ENCODE peak calls at places on chromosomes 2 and 18, in ten cellular contexts. N is adrenal gland, Q is tibial nerve, T is IMR-90, Z is body of pancreas, E is stomach, R is upper lobe of left lung, H is heart left ventricle, X is breast epithelium, I is thyroid gland. S is an unnamed sample. For H3K4me1, the result is how much of the 10 kb centered on the place peaks cover.

GRCh38 chr2:150630587-150631235 is 143.2 kb upstream of the RND3 start:
- DNase-seq in N (no peak), H (no peak), I (no peak), Z (no peak), E (no peak), X (no peak), T (peak), Q (no peak), R (no peak), S (no peak)

GRCh38 chr2:188853307-188853706 is 120.9 kb upstream of the COL3A1 start:
- DNase-seq in T (peak), I (no peak), H (no peak), N (no peak), E (no peak), Q (no peak), R (no peak), Z (no peak), X (no peak), S (no peak)

GRCh38 chr2:171625013-171625412 is 62.3 kb upstream of the DYNC1I2 start:
- DNase-seq in X (no peak), H (no peak), Z (no peak), N (no peak), I (no peak), Q (no peak), R (no peak), T (no peak), E (no peak), S (no peak)

GRCh38 chr2:219209818-219210571 is 3.4 kb downstream of the ZFAND2B start:
- DNase-seq in N (peak), X (no peak), R (no peak), I (no peak), Q (no peak), H (no peak), Z (no peak), T (no peak), E (no peak), S (no peak)

GRCh38 chr2:36704475-36705150 is 8.1 kb downstream of the VIT start:
- DNase-seq in Z (no peak), T (no peak), Q (peak), E (no peak), N (no peak), R (no peak), X (no peak), I (no peak), H (no peak), S (no peak)

GRCh38 chr18:29034113-29034856 is 857.4 kb upstream of the CDH2 start:
- DNase-seq in I (no peak), Q (no peak), X (no peak), H (no peak), N (no peak), T (no peak), E (no peak), Z (no peak), R (no peak), S (no peak)

GRCh38 chr18:48955528-48956261 is 4.9 kb upstream of the SMAD7 start:
- DNase-seq in I (peak), E (peak), R (no peak), H (peak), T (peak), X (no peak), Q (peak), N (no peak), Z (peak), S (no peak)

GRCh38 chr2:178331474-178332431 is 119.2 kb downstream of the PRKRA start:
- DNase-seq in X (no peak), N (no peak), Z (no peak), H (no peak), I (no peak), T (no peak), R (no peak), Q (no peak), E (no peak), S (no peak)

GRCh38 chr2:14944562-14945346 is 312.2 kb downstream of the LRATD1 start:
- DNase-seq in R (no peak), T (peak), I (no peak), N (no peak), E (no peak), Q (no peak), H (no peak), Z (peak), X (no peak), S (no peak)

GRCh38 chr2:102520801-102521200 is 47.8 kb downstream of the SLC9A4 start:
- DNase-seq in H (no peak), R (no peak), Q (no peak), Z (no peak), E (no peak), T (no peak), I (no peak), N (no peak), X (no peak), S (no peak)

GRCh38 chr2:196849895-196850294 is 40.7 kb upstream of the C2orf66 start:
- DNase-seq in H (no peak), I (no peak), E (no peak), R (no peak), Z (peak), X (no peak), Q (no peak), T (peak), N (no peak), S (no peak)

GRCh38 chr18:30999887-31000628 is 42.5 kb downstream of the DSC3 start:
- DNase-seq in X (no peak), Q (no peak), H (no peak), E (no peak), Z (no peak), T (no peak), R (no peak), N (no peak), I (no peak), S (no peak)

GRCh38 chr2:196335238-196335637 is 163.9 kb upstream of the STK17B start:
- DNase-seq in N (no peak), Z (no peak), Q (no peak), H (no peak), X (no peak), T (peak), I (no peak), E (no peak), R (no peak), S (no peak)

GRCh38 chr2:190904644-190905043 is 24.0 kb downstream of the GLS start:
- DNase-seq in N (no peak), X (no peak), T (peak), R (no peak), Z (no peak), E (no peak), Q (no peak), I (no peak), H (no peak), S (no peak)

GRCh38 chr2:28475088-28475580 is 20.7 kb upstream of the PLB1 start:
- DNase-seq in N (no peak), Q (no peak), Z (no peak), I (no peak), T (no peak), R (no peak), E (no peak), X (no peak), H (no peak), S (no peak)

GRCh38 chr2:4715065-4715464 is 977.1 kb upstream of the SOX11 start:
- DNase-seq in E (no peak), H (no peak), Q (no peak), X (no peak), R (no peak), I (no peak), T (no peak), N (no peak), Z (no peak), S (no peak)

GRCh38 chr18:56431551-56431950 is 206.8 kb downstream of the TXNL1 start:
- DNase-seq in R (no peak), E (no peak), T (peak), X (no peak), Z (peak), I (peak), Q (no peak), N (no peak), H (no peak), S (no peak)

GRCh38 chr2:163556511-163556910 is 179.3 kb downstream of the FIGN start:
- DNase-seq in R (no peak), E (no peak), Z (no peak), Q (no peak), H (no peak), X (no peak), I (no peak), N (no peak), T (no peak), S (no peak)

GRCh38 chr2:10901565-10901964 is 10.2 kb upstream of the KCNF1 start:
- DNase-seq in H (no peak), Q (no peak), T (no peak), R (no peak), N (no peak), I (no peak), E (no peak), X (no peak), Z (no peak), S (no peak)

GRCh38 chr2:36356199-36356989 is 816 bp downstream of the CRIM1 start:
- DNase-seq in T (peak), R (peak), I (peak), Z (peak), X (peak), N (peak), E (peak), Q (no peak), H (peak), S (peak)

GRCh38 chr2:60380411-60380810 is 173.0 kb downstream of the BCL11A start:
- DNase-seq in N (no peak), Z (no peak), T (no peak), H (no peak), E (no peak), X (no peak), R (no peak), Q (no peak), I (no peak), S (no peak)

GRCh38 chr2:202721621-202722020 is 86.9 kb downstream of the FAM117B start:
- DNase-seq in E (no peak), I (peak), X (no peak), R (no peak), N (peak), T (peak), Z (no peak), H (no peak), Q (no peak), S (no peak)

GRCh38 chr18:45416168-45416567 is 199.1 kb upstream of the SLC14A2 start:
- DNase-seq in H (no peak), X (no peak), R (no peak), Q (no peak), N (peak), Z (peak), I (no peak), E (no peak), T (no peak), S (no peak)

GRCh38 chr2:234753701-234754100 is 198.1 kb upstream of the SH3BP4 start:
- DNase-seq in Z (no peak), Q (no peak), I (no peak), X (no peak), E (no peak), H (no peak), N (no peak), T (no peak), R (no peak), S (no peak)

GRCh38 chr2:162075689-162076132 is 1.7 kb upstream of the DPP4 start:
- DNase-seq in T (peak), E (no peak), H (no peak), Z (no peak), X (no peak), I (no peak), N (no peak), R (no peak), Q (no peak), S (no peak)

DNA sequence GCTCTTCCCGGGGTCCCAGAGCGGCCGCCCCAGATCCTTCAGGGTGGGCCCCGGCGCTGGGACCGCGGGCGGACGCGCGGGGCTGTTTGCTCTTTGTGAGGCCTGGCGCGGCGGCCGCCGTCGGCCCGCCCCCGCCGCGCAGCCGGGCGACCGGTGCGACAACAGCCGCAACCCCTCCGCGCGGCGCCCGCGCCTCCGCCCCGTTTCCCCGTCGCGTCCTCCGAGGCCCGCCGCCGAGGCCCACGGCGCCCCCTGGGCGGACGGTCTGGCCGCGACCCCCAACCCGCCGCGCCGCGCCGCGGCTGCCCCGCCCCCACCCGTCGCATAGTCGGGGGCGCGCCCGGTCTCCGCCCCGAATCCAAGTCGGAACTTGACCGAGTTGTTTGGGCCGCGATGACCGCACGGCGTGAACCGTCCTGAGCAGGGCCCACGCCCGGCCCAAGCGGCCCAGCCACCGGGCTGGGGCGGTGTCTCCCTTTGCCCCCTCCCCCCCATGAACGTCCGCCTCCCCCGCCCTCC is 448 bp downstream of the YPEL5 start:
- DNase-seq in R (peak), Q (no peak), H (no peak), N (no peak), Z (no peak), E (peak), T (no peak), X (no peak), I (no peak), S (no peak)
- TF ChIP-seq POLR2A in R (no peak), Q (no peak), H (no peak), N (no peak), Z (no peak), E (no peak), T (no peak), X (no peak), I (no peak), S (no peak)

GRCh38 chr18:61824733-61825363 is 68.0 kb downstream of the RNF152 start:
- DNase-seq in E (no peak), H (no peak), I (no peak), T (no peak), N (no peak), Q (no peak), Z (no peak), X (no peak), R (no peak), S (no peak)
- H3K4me1 ChIP-seq in E (under half), H (under half), I (under half), T (under half), N (under half), Q (under half), Z (under half), X (under half), R (under half), S (under half)

GRCh38 chr2:181955010-181955409 is 30.6 kb upstream of the PPP1R1C start:
- DNase-seq in H (no peak), R (no peak), X (no peak), E (no peak), T (peak), N (no peak), I (no peak), Q (no peak), Z (no peak), S (no peak)
- H3K27ac ChIP-seq in H (no peak), R (no peak), X (no peak), E (no peak), T (no peak), N (no peak), I (no peak), Q (no peak), Z (no peak), S (no peak)

DNA sequence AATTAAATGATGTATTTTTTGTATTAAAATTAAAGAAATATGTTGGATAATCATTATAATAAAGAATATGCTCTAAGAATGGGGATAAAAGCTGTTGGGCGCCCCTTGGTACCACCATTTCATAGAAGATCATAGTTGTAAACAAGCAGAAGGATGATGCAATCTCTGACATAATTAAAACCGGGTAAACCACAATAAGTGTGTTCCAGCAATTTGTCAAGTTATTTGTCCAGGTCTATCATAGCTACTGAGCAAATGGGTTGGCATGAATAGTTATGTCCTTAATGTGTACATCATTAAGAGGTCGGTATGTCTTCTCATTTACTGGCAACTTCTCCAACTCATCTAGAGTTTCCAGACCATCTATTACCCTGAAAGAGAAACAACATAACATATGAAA is 6.7 kb upstream of the CLK1 start:
- DNase-seq in Q (no peak), E (no peak), T (no peak), R (no peak), I (no peak), X (no peak), N (no peak), Z (no peak), H (no peak), S (no peak)
- TF ChIP-seq POLR2A in Q (no peak), E (no peak), T (no peak), R (no peak), I (no peak), X (no peak), N (no peak), Z (no peak), H (no peak), S (no peak)

DNA sequence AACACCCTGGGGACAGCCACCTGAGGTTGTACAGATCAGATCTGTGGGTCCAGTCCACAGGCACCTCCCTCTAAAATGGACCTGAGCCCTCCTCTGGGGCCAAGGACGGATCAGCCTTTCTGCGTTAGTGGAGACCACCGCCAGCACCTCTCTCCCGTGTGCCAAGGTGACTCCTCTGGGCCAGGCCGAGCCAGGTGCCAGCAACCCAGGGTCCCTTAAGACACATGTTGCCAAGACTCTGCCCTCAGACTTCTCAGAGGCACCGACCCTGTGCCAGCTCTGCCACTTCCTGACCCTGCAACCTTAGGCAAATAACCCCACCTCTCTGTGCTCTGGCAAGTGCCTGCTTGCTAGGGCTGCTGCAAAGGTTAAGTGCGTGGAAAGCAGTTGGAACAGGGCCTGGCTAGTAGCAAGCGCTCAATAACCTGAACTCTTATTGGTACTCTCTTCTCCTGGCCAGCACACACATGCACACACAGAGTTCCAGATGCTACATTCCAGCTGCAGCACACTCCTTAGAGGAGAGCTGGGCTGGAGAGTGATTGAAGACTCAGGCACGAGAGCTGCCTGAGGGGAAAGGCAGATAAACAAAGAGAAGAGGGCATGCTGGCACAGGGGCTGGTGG is 105.6 kb downstream of the TNS1 start:
- DNase-seq in I (peak), Z (no peak), H (no peak), N (no peak), X (no peak), E (peak), Q (no peak), T (no peak), R (no peak), S (no peak)
- H3K4me1 ChIP-seq in I (half or more), Z (half or more), H (half or more), N (under half), X (under half), E (half or more), Q (under half), T (under half), R (half or more), S (under half)

GRCh38 chr18:3605562-3606443 is 155.8 kb downstream of the TGIF1 start:
- DNase-seq in I (no peak), R (no peak), E (no peak), H (no peak), N (no peak), X (no peak), T (peak), Q (no peak), Z (no peak), S (no peak)
- H3K27ac ChIP-seq in I (peak), R (peak), E (peak), H (peak), N (peak), X (peak), T (peak), Q (peak), Z (no peak), S (peak)

DNA sequence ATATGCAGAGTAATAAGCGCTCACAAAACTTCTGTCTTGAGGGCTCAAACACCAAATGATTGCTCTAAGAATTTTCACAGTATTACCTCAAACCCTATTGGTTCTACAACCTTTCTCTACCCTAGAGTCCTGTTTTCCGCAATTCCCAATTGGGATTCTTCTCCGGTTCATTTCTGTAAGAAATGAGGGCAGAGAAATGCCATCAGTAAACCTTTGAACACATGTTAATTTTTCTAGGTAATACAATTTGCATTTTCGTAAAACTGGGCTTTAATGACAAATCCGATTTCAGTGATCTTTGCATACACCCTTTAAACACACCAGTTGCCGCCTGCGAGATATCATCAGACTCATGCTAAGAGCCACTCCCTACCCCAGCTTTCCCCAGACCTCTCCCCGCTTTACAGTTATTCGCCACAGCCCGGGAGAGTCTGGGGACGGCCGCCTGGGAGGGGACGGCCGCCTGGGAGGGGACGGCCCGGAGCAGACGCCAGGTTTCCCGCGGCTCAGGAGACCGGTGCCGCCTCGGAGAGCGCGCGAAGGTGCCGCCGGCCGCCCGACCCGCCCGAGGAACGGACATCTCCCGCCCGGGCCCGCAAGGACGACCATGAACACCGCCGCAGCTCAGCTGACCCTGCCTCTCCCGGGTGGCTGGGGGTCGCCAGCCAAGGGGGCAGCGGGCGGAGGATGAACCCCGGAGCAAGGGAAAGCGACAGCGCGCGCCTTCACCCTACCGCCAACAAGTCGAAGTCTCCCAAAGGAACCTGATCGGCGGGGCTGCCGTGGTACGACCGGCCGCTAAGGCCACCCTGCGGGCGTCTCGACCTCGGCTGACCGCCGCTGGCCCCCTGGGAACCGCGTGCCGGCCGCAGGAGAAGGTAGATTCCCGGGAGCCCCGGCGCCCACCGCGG is 463 bp downstream of the SMC6 start:
- DNase-seq in Q (no peak), X (peak), T (peak), E (peak), R (peak), H (no peak), Z (peak), I (peak), N (peak), S (no peak)
- TF ChIP-seq POLR2A in Q (peak), X (no peak), T (no peak), E (no peak), R (no peak), H (peak), Z (peak), I (peak), N (no peak), S (peak)

GRCh38 chr2:49004046-49004626 is 150.2 kb downstream of the FSHR start:
- DNase-seq in X (no peak), R (no peak), E (no peak), Z (no peak), H (no peak), N (no peak), Q (no peak), I (no peak), T (no peak), S (no peak)
- H3K4me1 ChIP-seq in X (under half), R (under half), E (under half), Z (under half), H (under half), N (under half), Q (under half), I (under half), T (under half), S (under half)

GRCh38 chr2:222919841-222920609 is 59.2 kb downstream of the ACSL3 start:
- DNase-seq in E (no peak), R (no peak), H (no peak), Z (no peak), T (peak), Q (no peak), N (no peak), I (no peak), X (no peak), S (no peak)
- H3K27ac ChIP-seq in E (no peak), R (no peak), H (no peak), Z (no peak), T (no peak), Q (no peak), N (no peak), I (no peak), X (no peak), S (no peak)

S was measured in ovary.